ENCODE peak calls at places on chromosomes 4 and X, in six cellular contexts. I is fibroblast of mammary gland, M is lower lobe of right lung, L is upper lobe of right lung, W is thoracic aorta, E is ovary. D is an unnamed sample.

GRCh38 chr4:127188847-127189246 is 443.9 kb upstream of the INTU start:
- DNase-seq in W (no peak), L (no peak), M (no peak), E (no peak), I (peak; percentile 33), D (no peak)

GRCh38 chr4:86223472-86223871 is 136.4 kb downstream of the MAPK10 start:
- DNase-seq in W (no peak), I (peak; percentile 63), M (no peak), E (no peak), L (no peak), D (no peak)

GRCh38 chrX:120824021-120824420 is 51.6 kb downstream of the CT47B1 start:
- DNase-seq in E (no peak), L (no peak), W (no peak), I (no peak), M (no peak), D (no peak)

GRCh38 chrX:26050099-26050498 is 88.0 kb upstream of the MAGEB18 start:
- DNase-seq in W (no peak), M (no peak), L (no peak), I (no peak), E (no peak), D (no peak)

GRCh38 chrX:152893631-152894610 is 3.9 kb upstream of the ZNF185 start:
- DNase-seq in M (no peak), L (no peak), I (no peak), W (no peak), E (peak; percentile 39), D (peak; percentile 14)

GRCh38 chr4:7960790-7961655 is 21.4 kb upstream of the AFAP1 start:
- DNase-seq in W (peak; percentile 46), M (no peak), I (peak; percentile 100), L (no peak), E (no peak), D (no peak)

GRCh38 chrX:150581093-150581775 is 12.8 kb downstream of the MTM1 start:
- DNase-seq in M (no peak), L (no peak), E (no peak), I (peak; percentile 72), W (no peak), D (no peak)

GRCh38 chr4:184649971-184650855 is 675 bp downstream of the PRIMPOL start:
- DNase-seq in M (no peak), W (no peak), E (no peak), L (no peak), I (peak; percentile 63), D (no peak)

GRCh38 chrX:106415276-106415895 is 196.4 kb upstream of the RADX start:
- DNase-seq in W (no peak), E (no peak), M (no peak), L (no peak), I (peak; percentile 28), D (no peak)

GRCh38 chrX:110021180-110022022 is 18.5 kb downstream of the TMEM164 start:
- DNase-seq in E (no peak), L (no peak), I (peak; percentile 76), W (no peak), M (no peak), D (no peak)

GRCh38 chr4:66769436-66769835 is 775.9 kb downstream of the CENPC start:
- DNase-seq in I (no peak), L (no peak), M (no peak), E (no peak), W (no peak), D (no peak)

GRCh38 chrX:2548731-2549423 is 48.1 kb upstream of the DHRSX start:
- DNase-seq in M (no peak), W (no peak), I (no peak), L (no peak), E (no peak), D (no peak)

GRCh38 chr4:101475246-101475645 is 127.9 kb upstream of the PPP3CA start:
- DNase-seq in I (no peak), M (no peak), E (no peak), W (no peak), L (no peak), D (no peak)

GRCh38 chr4:182901337-182901736 is 15.8 kb downstream of the DCTD start:
- DNase-seq in E (no peak), M (no peak), W (no peak), L (no peak), I (no peak), D (no peak)
- H3K4me3 ChIP-seq in E (no peak overlapping the region), M (no peak overlapping the region), W (no peak overlapping the region), L (no peak overlapping the region), I (no peak overlapping the region), D (no peak overlapping the region)

DNA sequence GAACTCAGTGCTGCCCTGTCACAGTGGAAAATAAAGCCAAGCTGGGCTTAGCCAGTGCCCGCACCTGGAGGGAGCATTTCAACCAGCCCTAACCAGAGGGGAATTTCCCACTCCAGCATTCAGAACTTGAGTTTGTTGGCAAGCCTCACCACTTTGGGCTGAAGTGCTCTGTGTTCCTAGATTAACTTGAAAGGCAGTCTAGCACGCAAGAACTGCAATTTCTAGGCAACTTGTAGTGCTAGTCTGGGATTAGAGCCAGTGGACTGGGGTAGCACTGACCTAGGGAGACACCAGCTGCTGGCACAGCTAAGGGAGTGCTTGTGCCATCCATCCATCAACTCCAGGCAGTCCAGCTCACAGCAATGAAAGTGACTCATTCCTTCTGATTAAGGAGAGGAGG is 1060.6 kb upstream of the GRID2 start:
- DNase-seq in E (no peak), W (no peak), I (no peak), M (peak; percentile 49), L (peak; percentile 67), D (no peak)
- H3K4me3 ChIP-seq in E (no peak overlapping the region), W (no peak overlapping the region), I (no peak overlapping the region), M (no peak overlapping the region), L (no peak overlapping the region), D (no peak overlapping the region)

GRCh38 chr4:181685911-181686310 is 557.3 kb upstream of the TENM3 start:
- DNase-seq in L (no peak), I (peak; percentile 97), W (no peak), M (no peak), E (no peak), D (no peak)
- H3K4me3 ChIP-seq in L (no peak overlapping the region), I (no peak overlapping the region), W (no peak overlapping the region), M (no peak overlapping the region), E (no peak overlapping the region), D (no peak overlapping the region)

DNA sequence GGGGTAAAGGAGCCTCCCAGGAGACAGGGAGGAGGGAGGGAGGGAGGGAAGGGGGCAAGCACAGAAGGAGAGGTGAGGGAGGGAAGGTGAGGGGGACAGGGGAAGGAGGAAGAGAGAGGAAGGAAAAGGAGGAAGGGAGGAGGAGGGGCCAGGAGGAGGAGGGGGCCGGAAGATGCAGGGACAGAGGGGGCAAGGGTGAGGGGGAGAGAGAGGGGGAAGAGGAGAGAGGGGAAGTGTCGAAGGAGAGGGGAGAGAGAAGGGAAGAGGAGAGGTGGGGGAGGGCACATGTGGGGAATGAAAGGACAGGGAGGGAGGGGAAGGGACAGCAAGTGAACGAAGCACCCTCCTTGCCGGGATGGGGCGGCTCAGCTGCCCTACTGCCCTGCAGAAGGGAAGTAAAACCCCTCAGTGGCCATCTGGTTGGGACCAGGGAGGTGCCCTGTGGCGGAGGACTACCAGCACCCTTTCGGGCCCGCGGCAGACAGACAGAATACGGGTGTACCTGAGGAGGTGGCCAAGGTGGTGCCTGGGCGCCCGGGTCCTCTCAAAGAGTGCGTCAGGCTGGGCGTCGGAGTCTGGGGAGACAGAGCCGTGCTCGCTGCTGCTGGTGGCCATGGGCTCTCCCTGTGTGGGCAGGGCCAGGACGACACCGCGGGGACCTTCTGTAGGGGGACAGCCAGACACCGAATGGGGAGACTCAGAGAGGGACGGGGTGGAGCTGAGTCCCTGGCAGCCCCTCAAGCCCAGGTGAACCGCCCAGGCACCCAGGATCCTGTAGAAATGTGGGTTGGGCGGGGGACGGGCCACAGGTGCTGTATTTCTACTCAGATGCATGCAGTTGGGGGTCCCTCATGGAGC is 29.5 kb downstream of the PDHA1 start:
- DNase-seq in I (no peak), L (no peak), W (no peak), E (no peak), M (no peak), D (no peak)
- H3K4me3 ChIP-seq in I (no peak overlapping the region), L (peak overlapping the region; percentile 37), W (peak overlapping the region; percentile 73), E (no peak overlapping the region), M (peak overlapping the region; percentile 48), D (peak overlapping the region; percentile 45)